ENCODE peak calls at places on chromosome 16, in four cellular contexts. Q is heart right ventricle, O is esophagus squamous epithelium, C is transverse colon. J is an unnamed sample.
A peak's percentile ranks its signal among the peaks of the same experiment; 100 is the strongest.

GRCh38 chr16:66908116-66908515 is 10.6 kb downstream of the CDH16 start:
- DNase-seq in Q (no peak), O (no peak), C (no peak), J (no peak)

GRCh38 chr16:48526058-48526957 is 83.7 kb downstream of the N4BP1 start:
- DNase-seq in Q (no peak), O (no peak), C (peak; percentile 81), J (no peak)

GRCh38 chr16:72036098-72036497 is 18.2 kb upstream of the HP start:
- DNase-seq in Q (no peak), O (no peak), C (no peak), J (no peak)

GRCh38 chr16:11572301-11572995 is 14.3 kb downstream of the LITAF start:
- DNase-seq in Q (no peak), O (no peak), C (peak; percentile 32), J (no peak)

GRCh38 chr16:6297666-6298435 is 1034.8 kb upstream of the RBFOX1 start:
- DNase-seq in Q (no peak), O (no peak), C (no peak), J (no peak)

GRCh38 chr16:48117217-48118105 is 38.3 kb downstream of the ABCC12 start:
- DNase-seq in Q (peak; percentile 53), O (no peak), C (peak; percentile 23), J (peak; percentile 12)

GRCh38 chr16:85068746-85069145 is 41.2 kb downstream of the KIAA0513 start:
- DNase-seq in Q (no peak), O (no peak), C (no peak), J (no peak)

GRCh38 chr16:12729448-12729847 is 74.2 kb downstream of the CPPED1 start:
- DNase-seq in Q (no peak), O (no peak), C (no peak), J (no peak)

GRCh38 chr16:66894948-66895696 is 14.8 kb downstream of the PDP2 start:
- DNase-seq in Q (peak; percentile 48), O (peak; percentile 6), C (peak; percentile 82), J (peak; percentile 11)

GRCh38 chr16:51391798-51392511 is 240.9 kb upstream of the SALL1 start:
- DNase-seq in Q (no peak), O (no peak), C (no peak), J (no peak)

GRCh38 chr16:31714899-31715504 is 158.6 kb upstream of the ZNF267 start:
- DNase-seq in Q (no peak), O (no peak), C (no peak), J (no peak)

GRCh38 chr16:68235882-68236803 is at the start of gene ESRP2:
- DNase-seq in Q (no peak), O (no peak), C (peak; percentile 93), J (no peak)

GRCh38 chr16:14302031-14302398 is 230.9 kb downstream of the MRTFB start:
- DNase-seq in Q (peak; percentile 66), O (no peak), C (peak; percentile 59), J (peak; percentile 27)

GRCh38 chr16:50210266-50211038 is 55.9 kb upstream of the ADCY7 start:
- DNase-seq in Q (peak; percentile 72), O (no peak), C (peak; percentile 82), J (peak; percentile 70)

GRCh38 chr16:86497551-86498021 is 12.7 kb upstream of the FOXF1 start:
- DNase-seq in Q (no peak), O (no peak), C (no peak), J (no peak)

GRCh38 chr16:84766978-84767773 is 52.6 kb upstream of the CRISPLD2 start:
- DNase-seq in Q (no peak), O (no peak), C (no peak), J (no peak)

GRCh38 chr16:71937868-71938510 is 42.7 kb downstream of the IST1 start:
- DNase-seq in Q (no peak), O (no peak), C (no peak), J (no peak)

GRCh38 chr16:35562919-35563318 is 2103.5 kb downstream of the TP53TG3F start:
- DNase-seq in Q (no peak), O (no peak), C (no peak), J (no peak)

GRCh38 chr16:83437036-83437435 is 370.7 kb upstream of the HSBP1 start:
- DNase-seq in Q (no peak), O (no peak), C (no peak), J (no peak)

GRCh38 chr16:73031155-73031866 is 16.6 kb downstream of the ZFHX3 start:
- DNase-seq in Q (no peak), O (no peak), C (no peak), J (no peak)

GRCh38 chr16:3459401-3460090 is 16.1 kb downstream of the NAA60 start:
- DNase-seq in Q (no peak), O (no peak), C (no peak), J (no peak)
- H3K27ac ChIP-seq in Q (peak overlapping the region; percentile 99), O (no peak overlapping the region), C (peak overlapping the region; percentile 94), J (peak overlapping the region; percentile 96)

GRCh38 chr16:80058236-80058635 is 457.7 kb upstream of the MAF start:
- DNase-seq in Q (peak; percentile 45), O (no peak), C (peak; percentile 22), J (no peak)

GRCh38 chr16:80060470-80060869 is 459.9 kb upstream of the MAF start:
- DNase-seq in Q (no peak), O (no peak), C (no peak), J (no peak)

GRCh38 chr16:80065565-80065964 is 465.0 kb upstream of the MAF start:
- DNase-seq in Q (no peak), O (no peak), C (no peak), J (no peak)

GRCh38 chr16:80063028-80063767 is 462.7 kb upstream of the MAF start:
- DNase-seq in Q (no peak), O (no peak), C (peak; percentile 9), J (no peak)

GRCh38 chr16:80062361-80063027 is 462.0 kb upstream of the MAF start:
- DNase-seq in Q (no peak), O (no peak), C (no peak), J (no peak)
- H3K27ac ChIP-seq in Q (no peak overlapping the region), O (no peak overlapping the region), C (no peak overlapping the region), J (no peak overlapping the region)

GRCh38 chr16:80230328-80231117 is 310.3 kb upstream of the DYNLRB2 start:
- DNase-seq in Q (no peak), O (no peak), C (no peak), J (no peak)

GRCh38 chr16:80226499-80226898 is 314.3 kb upstream of the DYNLRB2 start:
- DNase-seq in Q (no peak), O (no peak), C (no peak), J (no peak)

GRCh38 chr16:80231118-80231515 is 309.7 kb upstream of the DYNLRB2 start:
- DNase-seq in Q (no peak), O (no peak), C (no peak), J (no peak)

GRCh38 chr16:80233097-80233835 is 307.5 kb upstream of the DYNLRB2 start:
- DNase-seq in Q (no peak), O (no peak), C (no peak), J (no peak)

GRCh38 chr16:80231888-80232287 is 308.9 kb upstream of the DYNLRB2 start:
- DNase-seq in Q (no peak), O (no peak), C (no peak), J (no peak)
- H3K27ac ChIP-seq in Q (no peak overlapping the region), O (peak overlapping the region; percentile 44), C (no peak overlapping the region), J (no peak overlapping the region)

GRCh38 chr16:69632836-69633235 is 67.1 kb downstream of the NFAT5 start:
- DNase-seq in Q (no peak), O (no peak), C (no peak), J (no peak)

GRCh38 chr16:69633375-69633774 is 67.6 kb downstream of the NFAT5 start:
- DNase-seq in Q (no peak), O (no peak), C (no peak), J (no peak)
- H3K27ac ChIP-seq in Q (no peak overlapping the region), O (no peak overlapping the region), C (no peak overlapping the region), J (no peak overlapping the region)

GRCh38 chr16:56617212-56618085 is 8.1 kb upstream of the MT1E start:
- DNase-seq in Q (peak; percentile 87), O (no peak), C (peak; percentile 70), J (peak; percentile 53)
- H3K27ac ChIP-seq in Q (peak overlapping the region; percentile 21), O (peak overlapping the region; percentile 31), C (peak overlapping the region; percentile 54), J (peak overlapping the region; percentile 30)

DNA sequence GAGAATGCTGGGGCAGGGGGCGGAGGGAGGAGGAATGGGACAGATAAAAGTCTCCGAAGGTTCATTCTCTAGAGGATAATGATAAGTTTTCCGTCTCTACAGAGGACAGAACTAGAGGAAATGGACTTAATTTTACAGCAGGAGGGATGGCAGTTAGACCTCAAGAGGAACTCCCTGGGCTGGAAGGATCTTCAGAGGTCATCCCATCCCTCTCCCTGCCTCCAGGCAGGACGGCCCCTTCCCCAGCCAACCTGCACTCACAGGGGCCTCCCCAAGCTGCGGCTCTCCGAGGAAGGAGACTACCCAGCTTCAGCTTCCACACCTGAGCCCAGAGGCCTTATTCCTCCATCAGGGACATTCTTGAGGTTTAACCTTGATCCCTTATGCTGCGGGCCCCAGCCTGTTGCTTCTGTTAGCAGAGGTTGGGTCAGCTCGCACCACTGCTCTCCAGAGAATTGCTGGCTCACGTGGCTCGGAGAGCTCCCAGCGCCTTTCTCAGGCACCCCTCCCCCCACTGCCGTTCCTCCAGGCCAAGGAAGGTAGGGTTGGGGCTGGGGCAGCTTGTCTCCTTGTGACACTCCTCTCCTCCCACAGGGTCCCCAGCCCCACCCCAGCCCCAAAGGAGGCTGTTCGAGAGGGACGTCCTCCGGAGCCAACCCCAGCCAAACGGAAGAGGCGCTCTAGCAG is 8.5 kb downstream of the ELOB start:
- DNase-seq in Q (no peak), O (no peak), C (no peak), J (no peak)
- H3K27ac ChIP-seq in Q (no peak overlapping the region), O (peak overlapping the region; percentile 83), C (peak overlapping the region; percentile 79), J (no peak overlapping the region)

DNA sequence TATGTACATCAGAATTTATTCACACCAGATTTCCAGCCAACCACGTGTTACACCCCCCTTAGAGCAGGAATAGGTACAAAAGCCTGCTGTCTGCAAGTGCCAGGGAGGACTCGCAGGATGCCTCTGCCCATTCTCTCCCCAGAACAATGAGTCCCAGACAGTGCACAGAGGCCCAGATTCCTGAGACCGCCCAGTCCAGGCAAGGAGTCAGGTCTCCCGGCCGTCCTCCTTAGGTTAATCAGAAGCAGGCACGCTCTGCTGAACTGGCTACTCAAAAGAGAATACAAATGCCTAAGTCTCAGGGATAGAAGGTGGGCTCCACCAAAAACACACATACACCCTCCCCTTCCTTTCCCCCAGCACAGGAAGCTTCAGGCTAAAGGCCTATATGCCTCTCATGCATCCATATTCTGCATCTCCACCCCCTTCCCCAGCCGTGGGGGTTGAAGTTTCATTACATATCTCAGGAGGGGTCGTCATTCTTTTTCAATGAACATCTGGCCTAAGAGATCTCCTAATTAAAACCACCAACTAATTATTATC is 159.2 kb upstream of the CDH11 start:
- DNase-seq in Q (no peak), O (no peak), C (no peak), J (no peak)
- H3K27ac ChIP-seq in Q (no peak overlapping the region), O (no peak overlapping the region), C (no peak overlapping the region), J (no peak overlapping the region)

J was measured in substantia nigra.